ENCODE peak calls at places on chromosomes 16 and 17, in seven cellular contexts. H is GM06990; F is right lobe of liver; Q is RWPE1; R is CD8-positive, alpha-beta T cell; P is A549; B is right atrium auricular region. C is an unnamed sample.

GRCh38 chr17:48439875-48440505 is 10.0 kb upstream of the SKAP1 start:
- DNase-seq in H (peak), F (no peak), Q (no peak), R (peak), P (no peak), B (no peak), C (no peak)

GRCh38 chr16:81107506-81107905 is 11.3 kb upstream of the GCSH start:
- DNase-seq in H (no peak), F (peak), Q (no peak), R (no peak), P (no peak), B (no peak), C (no peak)

GRCh38 chr16:72425571-72426341 is 253.8 kb upstream of the PMFBP1 start:
- DNase-seq in H (no peak), F (no peak), Q (no peak), R (no peak), P (no peak), B (no peak), C (no peak)

GRCh38 chr16:56332464-56333079 is 92.8 kb downstream of the AMFR start:
- DNase-seq in H (no peak), F (peak), Q (peak), R (no peak), P (peak), B (no peak), C (no peak)

GRCh38 chr16:25841776-25842175 is 150.0 kb downstream of the HS3ST4 start:
- DNase-seq in H (no peak), F (no peak), Q (no peak), R (no peak), P (no peak), B (no peak), C (no peak)

GRCh38 chr16:2587891-2588565 is 50.2 kb downstream of the PDPK1 start:
- DNase-seq in H (no peak), F (no peak), Q (no peak), R (no peak), P (no peak), B (no peak), C (no peak)

GRCh38 chr17:63927464-63928171 is 4.5 kb downstream of the CD79B start:
- DNase-seq in H (no peak), F (no peak), Q (no peak), R (no peak), P (no peak), B (no peak), C (no peak)

GRCh38 chr16:25045696-25046381 is 30.7 kb upstream of the ARHGAP17 start:
- DNase-seq in H (no peak), F (no peak), Q (no peak), R (no peak), P (no peak), B (no peak), C (no peak)

GRCh38 chr17:61218438-61218837 is 181.2 kb upstream of the TBX2 start:
- DNase-seq in H (no peak), F (no peak), Q (no peak), R (no peak), P (no peak), B (no peak), C (no peak)

DNA sequence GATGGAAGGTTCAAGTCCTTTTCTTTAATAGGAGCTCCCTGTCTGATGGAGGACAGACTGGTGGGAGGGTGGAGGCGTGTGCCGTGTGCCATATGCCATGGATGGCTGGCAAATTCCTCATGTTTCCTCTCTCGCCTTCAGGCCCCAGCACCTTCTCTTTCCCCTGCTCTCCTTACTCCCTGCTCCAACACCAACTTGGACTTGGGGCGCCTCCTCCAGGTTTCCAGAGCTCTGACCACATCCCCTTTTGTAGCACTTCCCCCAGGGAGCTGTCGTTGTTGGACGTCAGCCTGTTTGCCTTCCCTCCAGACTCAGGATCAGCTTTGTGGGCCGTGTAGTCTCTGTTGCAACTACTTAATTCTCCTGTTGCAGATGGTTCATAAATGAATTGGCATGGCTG is 30.7 kb downstream of the TMC7 start:
- DNase-seq in H (no peak), F (no peak), Q (no peak), R (no peak), P (no peak), B (no peak), C (no peak)
- TF ChIP-seq CTCF in H (no peak), F (no peak), Q (no peak), R (no peak), P (peak), B (no peak), C (no peak)

DNA sequence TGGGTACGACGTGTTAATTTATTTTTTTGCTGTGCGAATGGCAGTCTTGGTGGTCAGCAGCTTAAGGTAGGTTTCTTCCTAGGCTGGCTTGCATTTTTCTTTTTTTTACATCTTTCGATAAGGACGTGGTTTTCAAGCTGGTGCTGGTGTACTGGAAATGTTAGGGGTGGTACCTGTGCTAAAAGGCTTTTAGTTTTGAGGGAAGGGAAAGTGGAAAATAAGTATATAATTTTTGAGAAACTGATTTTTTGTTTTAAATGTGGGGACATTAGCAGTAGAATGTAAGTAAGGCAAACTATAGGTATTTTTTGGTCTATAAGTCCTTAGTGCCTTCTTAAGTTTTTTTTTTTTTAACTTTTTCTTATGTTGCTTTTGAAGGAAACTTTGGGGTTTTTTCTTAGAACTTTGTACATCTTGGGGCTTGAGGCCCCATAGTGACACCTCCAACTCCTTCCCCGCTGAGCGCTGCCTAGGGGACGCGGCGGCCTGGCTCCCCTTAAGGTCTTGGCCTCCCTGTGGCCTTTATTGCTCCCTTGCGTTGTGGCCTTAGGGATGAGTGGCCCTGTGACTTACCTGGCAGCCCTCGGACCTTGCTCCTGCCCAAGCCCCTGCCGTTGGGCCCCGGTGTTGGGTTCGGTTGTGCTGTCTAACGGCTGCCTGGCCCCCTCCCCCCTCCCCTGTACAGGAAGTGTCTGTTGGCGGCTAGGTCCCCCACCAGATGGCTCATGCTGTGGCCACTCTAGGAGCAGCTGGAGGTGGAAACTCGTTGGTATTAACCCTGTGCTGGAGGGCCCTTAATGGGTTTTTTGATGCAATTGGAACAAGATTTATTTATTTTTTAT is 88.0 kb upstream of the RPRML start:
- DNase-seq in H (peak), F (peak), Q (peak), R (peak), P (peak), B (peak), C (peak)
- TF ChIP-seq CTCF in H (peak), F (peak), Q (no peak), R (no peak), P (no peak), B (peak), C (peak)

DNA sequence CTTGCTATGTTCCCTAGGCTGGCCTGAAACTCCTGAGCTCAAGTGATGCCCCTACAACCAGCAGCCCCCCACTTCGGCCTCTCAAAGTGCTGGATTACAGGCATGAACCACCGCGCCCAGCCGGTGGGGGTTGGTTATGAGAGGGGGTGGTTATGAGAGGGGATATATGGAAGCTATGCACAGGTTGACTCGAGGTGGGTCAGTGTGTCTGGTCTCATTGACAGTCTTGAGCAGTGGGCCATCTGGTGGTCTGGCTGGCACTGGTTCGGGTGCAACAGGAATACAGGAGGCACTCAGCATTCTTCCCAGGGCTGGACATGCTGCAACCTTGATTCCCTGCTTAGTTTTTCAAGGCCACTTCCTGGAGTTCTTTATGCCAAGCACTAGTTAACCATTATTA is 5.6 kb upstream of the STX1B start:
- DNase-seq in H (no peak), F (no peak), Q (no peak), R (no peak), P (no peak), B (no peak), C (no peak)
- TF ChIP-seq CTCF in H (no peak), F (no peak), Q (no peak), R (no peak), P (peak), B (no peak), C (no peak)

DNA sequence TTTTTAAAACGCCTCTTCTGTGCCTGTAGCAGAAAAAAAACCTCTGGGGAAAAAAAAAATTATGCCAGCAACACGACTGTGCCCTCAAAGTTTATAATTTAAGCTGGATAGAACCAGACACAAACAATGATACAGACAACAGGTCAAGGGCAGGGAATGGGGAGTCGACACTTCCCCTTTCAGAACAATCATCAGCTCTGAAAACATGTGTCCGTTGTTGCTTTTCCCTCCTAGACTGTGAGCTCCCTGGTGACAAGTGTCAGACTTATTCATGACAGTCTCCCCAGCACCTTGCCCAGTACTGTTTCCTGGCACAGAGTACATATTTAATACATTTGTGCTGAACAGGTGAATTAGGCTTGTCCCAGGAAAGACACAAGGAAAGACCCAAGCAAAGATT is 178.3 kb downstream of the SOX9 start:
- DNase-seq in H (no peak), F (no peak), Q (no peak), R (no peak), P (no peak), B (no peak), C (no peak)
- TF ChIP-seq CTCF in H (no peak), F (no peak), Q (no peak), R (no peak), P (no peak), B (no peak), C (no peak)

DNA sequence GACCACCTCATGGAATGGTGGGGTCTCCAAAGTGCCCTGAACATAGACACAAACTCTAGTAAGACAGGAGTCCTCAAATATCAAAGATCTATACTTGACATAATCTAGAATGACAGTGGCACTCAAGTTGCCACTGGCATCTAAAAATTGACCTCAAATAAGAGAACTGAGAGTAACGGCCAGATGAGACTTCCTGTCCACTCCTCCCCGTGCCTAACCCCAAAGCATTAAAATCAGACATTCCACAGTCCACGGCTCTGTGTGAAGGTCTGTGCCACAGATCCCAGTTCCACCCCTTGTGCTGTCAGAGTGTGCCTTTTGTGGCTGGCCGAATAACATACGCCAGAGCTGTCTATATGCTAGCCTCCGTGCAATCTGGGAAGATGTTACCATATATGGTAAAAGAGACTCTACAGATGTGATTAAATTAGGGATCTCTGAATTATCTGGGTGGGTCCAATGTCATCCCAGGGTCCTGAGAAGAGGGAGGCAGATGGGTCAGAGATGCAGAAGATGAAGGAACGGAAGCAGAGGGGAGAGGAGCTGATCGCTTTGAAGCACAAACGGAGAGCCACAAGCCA is 21.0 kb upstream of the EVPL start:
- DNase-seq in H (no peak), F (no peak), Q (no peak), R (no peak), P (no peak), B (no peak), C (no peak)
- TF ChIP-seq CTCF in H (no peak), F (no peak), Q (no peak), R (no peak), P (no peak), B (no peak), C (no peak)

DNA sequence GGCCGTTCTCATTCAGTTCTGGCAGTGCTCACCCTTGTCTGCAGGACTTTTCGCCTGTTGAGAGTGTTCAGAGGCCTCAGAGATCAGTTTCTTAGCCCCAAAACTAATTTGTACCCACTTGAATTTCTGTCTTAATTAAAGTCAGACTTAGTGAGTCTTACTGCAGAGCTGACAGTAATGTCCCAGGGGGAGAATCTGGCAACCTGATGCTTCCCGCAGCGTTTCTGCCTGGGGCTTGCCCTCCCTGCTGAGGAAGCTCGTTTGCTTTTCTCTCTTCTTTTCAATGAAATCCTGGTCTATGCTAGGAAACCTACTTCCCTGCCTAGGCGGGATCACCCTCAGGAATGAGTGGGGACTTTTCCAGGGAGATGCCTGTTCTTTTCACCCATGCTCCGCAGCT is 25.3 kb downstream of the DBNDD1 start:
- DNase-seq in H (no peak), F (no peak), Q (no peak), R (no peak), P (no peak), B (no peak), C (no peak)
- TF ChIP-seq CTCF in H (no peak), F (no peak), Q (no peak), R (no peak), P (no peak), B (no peak), C (no peak)

DNA sequence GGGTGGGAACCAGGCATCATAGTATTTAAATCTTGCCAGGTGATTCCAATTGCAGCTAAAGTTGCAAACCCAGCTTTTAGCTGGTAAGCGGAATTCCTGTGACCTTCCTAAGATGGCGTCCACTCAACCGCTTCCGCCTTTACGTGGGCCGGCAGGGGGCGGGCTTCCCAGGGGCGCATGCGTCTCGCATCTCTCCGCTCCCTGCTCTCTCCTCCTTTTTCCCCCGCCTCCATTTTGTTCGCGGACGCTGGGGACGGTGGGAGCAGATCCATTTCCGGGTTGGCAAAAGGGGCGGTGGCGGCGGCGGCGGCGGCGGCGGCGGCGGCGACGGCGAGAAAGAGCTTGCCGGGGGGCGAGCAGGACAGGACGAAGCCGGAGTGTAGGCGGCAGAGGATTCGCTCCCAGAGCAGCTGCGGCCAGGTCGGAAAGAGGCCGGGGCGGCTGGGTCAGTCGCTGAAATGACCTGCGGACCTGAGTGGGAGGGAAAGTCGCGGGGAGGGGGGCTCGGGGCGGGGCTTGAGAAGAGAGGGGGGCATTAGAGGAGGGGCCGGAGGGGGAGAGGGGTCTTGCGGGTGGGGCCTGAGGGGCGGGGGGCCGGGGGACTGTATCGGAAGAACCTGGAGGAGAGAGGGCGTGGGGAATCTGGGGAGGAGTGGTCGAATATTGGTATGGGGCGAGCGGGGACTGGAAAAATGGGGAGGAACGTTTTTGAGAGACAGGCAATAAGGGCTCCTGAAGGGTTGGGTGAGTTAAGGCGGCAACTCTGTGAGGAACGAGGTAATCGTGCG is at the start of gene WIPF2:
- DNase-seq in H (peak), F (peak), Q (peak), R (peak), P (peak), B (peak), C (peak)
- TF ChIP-seq CTCF in H (peak), F (peak), Q (peak), R (peak), P (peak), B (peak), C (peak)

GRCh38 chr17:7183433-7184090 is 4.4 kb upstream of the ASGR1 start:
- DNase-seq in H (no peak), F (no peak), Q (no peak), R (no peak), P (no peak), B (no peak), C (no peak)

GRCh38 chr17:7184647-7185046 is 5.5 kb upstream of the ASGR1 start:
- DNase-seq in H (no peak), F (no peak), Q (no peak), R (no peak), P (no peak), B (no peak), C (no peak)

GRCh38 chr17:7190276-7190917 is 11.2 kb upstream of the ASGR1 start:
- DNase-seq in H (no peak), F (peak), Q (no peak), R (no peak), P (no peak), B (no peak), C (no peak)

GRCh38 chr17:7184091-7184488 is 4.9 kb upstream of the ASGR1 start:
- DNase-seq in H (no peak), F (peak), Q (no peak), R (no peak), P (no peak), B (no peak), C (no peak)

DNA sequence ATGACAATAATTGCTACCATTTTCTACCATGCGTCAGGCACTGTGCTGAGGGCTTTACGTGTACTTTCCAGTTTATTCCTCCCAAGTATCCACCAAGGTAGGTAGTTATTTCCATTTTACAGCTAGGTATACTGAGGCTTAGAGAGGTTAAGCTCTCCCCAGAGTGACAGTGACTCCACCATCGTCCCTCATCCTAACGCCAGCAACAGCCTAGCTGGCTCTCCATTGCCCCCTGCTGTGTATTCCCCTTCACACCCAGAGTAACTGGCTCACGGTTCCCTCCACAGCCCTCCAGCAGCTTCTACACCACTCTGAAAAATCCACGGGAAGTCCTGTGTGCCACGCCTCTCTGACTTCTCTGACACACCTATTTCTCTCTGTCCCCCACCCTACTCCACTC is 7.1 kb upstream of the ASGR1 start:
- DNase-seq in H (no peak), F (peak), Q (no peak), R (no peak), P (peak), B (no peak), C (no peak)
- TF ChIP-seq CTCF in H (peak), F (peak), Q (no peak), R (no peak), P (no peak), B (no peak), C (peak)

GRCh38 chr16:85698459-85699223 is 9.9 kb upstream of the GINS2 start:
- DNase-seq in H (no peak), F (no peak), Q (no peak), R (no peak), P (no peak), B (no peak), C (no peak)
- TF ChIP-seq CTCF in H (no peak), F (no peak), Q (no peak), R (no peak), P (no peak), B (no peak), C (no peak)

GRCh38 chr17:1168537-1169234 is 11.1 kb downstream of the ABR start:
- DNase-seq in H (no peak), F (no peak), Q (no peak), R (no peak), P (no peak), B (no peak), C (no peak)

GRCh38 chr17:1169471-1169908 is 10.3 kb downstream of the ABR start:
- DNase-seq in H (no peak), F (no peak), Q (no peak), R (no peak), P (no peak), B (no peak), C (no peak)

GRCh38 chr17:1169913-1170312 is 9.9 kb downstream of the ABR start:
- DNase-seq in H (no peak), F (no peak), Q (no peak), R (no peak), P (no peak), B (no peak), C (no peak)

GRCh38 chr17:1171953-1172352 is 7.8 kb downstream of the ABR start:
- DNase-seq in H (no peak), F (no peak), Q (no peak), R (no peak), P (no peak), B (no peak), C (no peak)

DNA sequence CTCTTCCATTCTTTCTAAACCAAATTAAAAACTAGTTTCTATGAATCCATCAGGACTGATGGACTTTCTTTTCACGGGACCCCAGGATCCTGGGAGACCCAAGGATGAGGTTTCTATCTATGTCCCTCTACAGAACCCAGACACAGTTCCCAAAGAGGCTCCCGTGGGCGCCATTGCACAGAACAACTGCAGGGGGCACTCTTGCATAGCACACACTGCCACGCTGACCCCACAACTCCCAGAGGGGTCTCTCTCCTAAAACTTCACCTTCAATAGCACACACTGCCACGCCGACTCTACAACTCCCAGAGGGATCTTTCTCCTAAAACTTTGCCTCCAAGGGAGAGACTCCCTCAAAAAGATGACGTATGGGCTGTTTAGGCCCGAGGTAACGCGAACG is 9.0 kb downstream of the ABR start:
- DNase-seq in H (no peak), F (no peak), Q (no peak), R (no peak), P (no peak), B (no peak), C (no peak)
- TF ChIP-seq CTCF in H (peak), F (no peak), Q (no peak), R (no peak), P (peak), B (no peak), C (no peak)